ENCODE peak calls at places on chromosomes 13 and 19, in ten cellular contexts. One of them, this sample, is unnamed.

GRCh38 chr13:85666356-85666755 is 132.9 kb downstream of the SLITRK6 start:
- DNase-seq in AG04450: no peak
- DNase-seq in naive thymus-derived CD4-positive, alpha-beta T cell: no peak
- DNase-seq in left ventricle myocardium inferior: no peak
- DNase-seq in stimulated activated CD4-positive, alpha-beta T cell treated with anti-CD3 and anti-CD28 coated beads, Interleukin-1b, Interleukin-23, amount 100 ng/mL, for 4 hours: no peak
- DNase-seq in epithelial cell of esophagus: no peak
- DNase-seq in IMR-90: no peak
- DNase-seq in mammary epithelial cell: no peak
- DNase-seq in activated T-helper 1 cell treated with anti-CD3 and anti-CD28 coated beads, Interleukin-12 subunit alpha, Interleukin-12 subunit beta, Interleukin-2, Interleukin-4 antibody, amounts not matched to agents 30 ng/mL and 10 ng/mL and 1 ng/mL, durations not matched to agents 14 hours and 24 hours and 36 hours: no peak
- DNase-seq in NCI-H524: no peak
- DNase-seq in this sample: no peak

GRCh38 chr13:50580684-50581305 is 262.7 kb downstream of the DLEU7 start:
- DNase-seq in activated T-helper 1 cell treated with anti-CD3 and anti-CD28 coated beads, Interleukin-12 subunit alpha, Interleukin-12 subunit beta, Interleukin-2, Interleukin-4 antibody, amounts not matched to agents 30 ng/mL and 10 ng/mL and 1 ng/mL, durations not matched to agents 14 hours and 24 hours and 36 hours: no peak
- DNase-seq in NCI-H524: no peak
- DNase-seq in IMR-90: peak
- DNase-seq in stimulated activated CD4-positive, alpha-beta T cell treated with anti-CD3 and anti-CD28 coated beads, Interleukin-1b, Interleukin-23, amount 100 ng/mL, for 4 hours: no peak
- DNase-seq in left ventricle myocardium inferior: no peak
- DNase-seq in mammary epithelial cell: no peak
- DNase-seq in naive thymus-derived CD4-positive, alpha-beta T cell: no peak
- DNase-seq in AG04450: peak
- DNase-seq in epithelial cell of esophagus: peak
- DNase-seq in this sample: no peak

GRCh38 chr13:23381877-23382276 is 51.6 kb downstream of the SACS start:
- DNase-seq in IMR-90: no peak
- DNase-seq in activated T-helper 1 cell treated with anti-CD3 and anti-CD28 coated beads, Interleukin-12 subunit alpha, Interleukin-12 subunit beta, Interleukin-2, Interleukin-4 antibody, amounts not matched to agents 30 ng/mL and 10 ng/mL and 1 ng/mL, durations not matched to agents 14 hours and 24 hours and 36 hours: no peak
- DNase-seq in left ventricle myocardium inferior: no peak
- DNase-seq in NCI-H524: no peak
- DNase-seq in AG04450: no peak
- DNase-seq in mammary epithelial cell: no peak
- DNase-seq in naive thymus-derived CD4-positive, alpha-beta T cell: no peak
- DNase-seq in stimulated activated CD4-positive, alpha-beta T cell treated with anti-CD3 and anti-CD28 coated beads, Interleukin-1b, Interleukin-23, amount 100 ng/mL, for 4 hours: no peak
- DNase-seq in epithelial cell of esophagus: no peak
- DNase-seq in this sample: no peak

GRCh38 chr19:43078311-43078710 is 4.2 kb downstream of the PSG2 start:
- DNase-seq in left ventricle myocardium inferior: no peak
- DNase-seq in epithelial cell of esophagus: peak
- DNase-seq in naive thymus-derived CD4-positive, alpha-beta T cell: no peak
- DNase-seq in activated T-helper 1 cell treated with anti-CD3 and anti-CD28 coated beads, Interleukin-12 subunit alpha, Interleukin-12 subunit beta, Interleukin-2, Interleukin-4 antibody, amounts not matched to agents 30 ng/mL and 10 ng/mL and 1 ng/mL, durations not matched to agents 14 hours and 24 hours and 36 hours: no peak
- DNase-seq in stimulated activated CD4-positive, alpha-beta T cell treated with anti-CD3 and anti-CD28 coated beads, Interleukin-1b, Interleukin-23, amount 100 ng/mL, for 4 hours: no peak
- DNase-seq in NCI-H524: no peak
- DNase-seq in IMR-90: peak
- DNase-seq in mammary epithelial cell: peak
- DNase-seq in AG04450: peak
- DNase-seq in this sample: no peak

GRCh38 chr19:23882493-23882892 is 32.2 kb upstream of the ZNF726 start:
- DNase-seq in stimulated activated CD4-positive, alpha-beta T cell treated with anti-CD3 and anti-CD28 coated beads, Interleukin-1b, Interleukin-23, amount 100 ng/mL, for 4 hours: no peak
- DNase-seq in activated T-helper 1 cell treated with anti-CD3 and anti-CD28 coated beads, Interleukin-12 subunit alpha, Interleukin-12 subunit beta, Interleukin-2, Interleukin-4 antibody, amounts not matched to agents 30 ng/mL and 10 ng/mL and 1 ng/mL, durations not matched to agents 14 hours and 24 hours and 36 hours: no peak
- DNase-seq in mammary epithelial cell: no peak
- DNase-seq in epithelial cell of esophagus: no peak
- DNase-seq in IMR-90: no peak
- DNase-seq in naive thymus-derived CD4-positive, alpha-beta T cell: no peak
- DNase-seq in AG04450: no peak
- DNase-seq in left ventricle myocardium inferior: no peak
- DNase-seq in NCI-H524: no peak
- DNase-seq in this sample: no peak

GRCh38 chr19:41175825-41176734 is 16.9 kb upstream of the CYP2S1 start:
- DNase-seq in epithelial cell of esophagus: peak
- DNase-seq in left ventricle myocardium inferior: peak
- DNase-seq in IMR-90: peak
- DNase-seq in NCI-H524: no peak
- DNase-seq in naive thymus-derived CD4-positive, alpha-beta T cell: peak
- DNase-seq in mammary epithelial cell: peak
- DNase-seq in activated T-helper 1 cell treated with anti-CD3 and anti-CD28 coated beads, Interleukin-12 subunit alpha, Interleukin-12 subunit beta, Interleukin-2, Interleukin-4 antibody, amounts not matched to agents 30 ng/mL and 10 ng/mL and 1 ng/mL, durations not matched to agents 14 hours and 24 hours and 36 hours: peak
- DNase-seq in stimulated activated CD4-positive, alpha-beta T cell treated with anti-CD3 and anti-CD28 coated beads, Interleukin-1b, Interleukin-23, amount 100 ng/mL, for 4 hours: no peak
- DNase-seq in AG04450: peak
- DNase-seq in this sample: no peak

GRCh38 chr13:59363950-59364349 is 799.8 kb downstream of the DIAPH3 start:
- DNase-seq in naive thymus-derived CD4-positive, alpha-beta T cell: no peak
- DNase-seq in mammary epithelial cell: no peak
- DNase-seq in epithelial cell of esophagus: no peak
- DNase-seq in activated T-helper 1 cell treated with anti-CD3 and anti-CD28 coated beads, Interleukin-12 subunit alpha, Interleukin-12 subunit beta, Interleukin-2, Interleukin-4 antibody, amounts not matched to agents 30 ng/mL and 10 ng/mL and 1 ng/mL, durations not matched to agents 14 hours and 24 hours and 36 hours: no peak
- DNase-seq in AG04450: no peak
- DNase-seq in IMR-90: no peak
- DNase-seq in left ventricle myocardium inferior: no peak
- DNase-seq in stimulated activated CD4-positive, alpha-beta T cell treated with anti-CD3 and anti-CD28 coated beads, Interleukin-1b, Interleukin-23, amount 100 ng/mL, for 4 hours: no peak
- DNase-seq in NCI-H524: no peak
- DNase-seq in this sample: no peak

GRCh38 chr19:38274734-38275133 is 10.4 kb downstream of the SPINT2 start:
- DNase-seq in epithelial cell of esophagus: no peak
- DNase-seq in stimulated activated CD4-positive, alpha-beta T cell treated with anti-CD3 and anti-CD28 coated beads, Interleukin-1b, Interleukin-23, amount 100 ng/mL, for 4 hours: no peak
- DNase-seq in AG04450: no peak
- DNase-seq in left ventricle myocardium inferior: peak
- DNase-seq in NCI-H524: no peak
- DNase-seq in activated T-helper 1 cell treated with anti-CD3 and anti-CD28 coated beads, Interleukin-12 subunit alpha, Interleukin-12 subunit beta, Interleukin-2, Interleukin-4 antibody, amounts not matched to agents 30 ng/mL and 10 ng/mL and 1 ng/mL, durations not matched to agents 14 hours and 24 hours and 36 hours: no peak
- DNase-seq in IMR-90: no peak
- DNase-seq in naive thymus-derived CD4-positive, alpha-beta T cell: no peak
- DNase-seq in mammary epithelial cell: no peak
- DNase-seq in this sample: no peak

GRCh38 chr19:13149628-13150186 is 468 bp downstream of the STX10 start:
- DNase-seq in naive thymus-derived CD4-positive, alpha-beta T cell: no peak
- DNase-seq in left ventricle myocardium inferior: peak
- DNase-seq in stimulated activated CD4-positive, alpha-beta T cell treated with anti-CD3 and anti-CD28 coated beads, Interleukin-1b, Interleukin-23, amount 100 ng/mL, for 4 hours: no peak
- DNase-seq in epithelial cell of esophagus: peak
- DNase-seq in NCI-H524: no peak
- DNase-seq in AG04450: no peak
- DNase-seq in activated T-helper 1 cell treated with anti-CD3 and anti-CD28 coated beads, Interleukin-12 subunit alpha, Interleukin-12 subunit beta, Interleukin-2, Interleukin-4 antibody, amounts not matched to agents 30 ng/mL and 10 ng/mL and 1 ng/mL, durations not matched to agents 14 hours and 24 hours and 36 hours: peak
- DNase-seq in IMR-90: no peak
- DNase-seq in mammary epithelial cell: peak
- DNase-seq in this sample: no peak

GRCh38 chr13:51727634-51728274 is 76.2 kb downstream of the DHRS12 start:
- DNase-seq in stimulated activated CD4-positive, alpha-beta T cell treated with anti-CD3 and anti-CD28 coated beads, Interleukin-1b, Interleukin-23, amount 100 ng/mL, for 4 hours: no peak
- DNase-seq in NCI-H524: no peak
- DNase-seq in activated T-helper 1 cell treated with anti-CD3 and anti-CD28 coated beads, Interleukin-12 subunit alpha, Interleukin-12 subunit beta, Interleukin-2, Interleukin-4 antibody, amounts not matched to agents 30 ng/mL and 10 ng/mL and 1 ng/mL, durations not matched to agents 14 hours and 24 hours and 36 hours: no peak
- DNase-seq in left ventricle myocardium inferior: no peak
- DNase-seq in naive thymus-derived CD4-positive, alpha-beta T cell: no peak
- DNase-seq in mammary epithelial cell: no peak
- DNase-seq in IMR-90: no peak
- DNase-seq in epithelial cell of esophagus: no peak
- DNase-seq in AG04450: no peak
- DNase-seq in this sample: no peak

GRCh38 chr19:611506-611869 is 21.8 kb downstream of the HCN2 start:
- DNase-seq in epithelial cell of esophagus: peak
- DNase-seq in left ventricle myocardium inferior: no peak
- DNase-seq in IMR-90: peak
- DNase-seq in naive thymus-derived CD4-positive, alpha-beta T cell: no peak
- DNase-seq in stimulated activated CD4-positive, alpha-beta T cell treated with anti-CD3 and anti-CD28 coated beads, Interleukin-1b, Interleukin-23, amount 100 ng/mL, for 4 hours: peak
- DNase-seq in NCI-H524: no peak
- DNase-seq in mammary epithelial cell: peak
- DNase-seq in AG04450: peak
- DNase-seq in activated T-helper 1 cell treated with anti-CD3 and anti-CD28 coated beads, Interleukin-12 subunit alpha, Interleukin-12 subunit beta, Interleukin-2, Interleukin-4 antibody, amounts not matched to agents 30 ng/mL and 10 ng/mL and 1 ng/mL, durations not matched to agents 14 hours and 24 hours and 36 hours: no peak
- DNase-seq in this sample: no peak

GRCh38 chr13:113015826-113016525 is 47.0 kb downstream of the MCF2L start:
- DNase-seq in stimulated activated CD4-positive, alpha-beta T cell treated with anti-CD3 and anti-CD28 coated beads, Interleukin-1b, Interleukin-23, amount 100 ng/mL, for 4 hours: no peak
- DNase-seq in epithelial cell of esophagus: no peak
- DNase-seq in left ventricle myocardium inferior: no peak
- DNase-seq in NCI-H524: no peak
- DNase-seq in naive thymus-derived CD4-positive, alpha-beta T cell: no peak
- DNase-seq in IMR-90: no peak
- DNase-seq in AG04450: no peak
- DNase-seq in activated T-helper 1 cell treated with anti-CD3 and anti-CD28 coated beads, Interleukin-12 subunit alpha, Interleukin-12 subunit beta, Interleukin-2, Interleukin-4 antibody, amounts not matched to agents 30 ng/mL and 10 ng/mL and 1 ng/mL, durations not matched to agents 14 hours and 24 hours and 36 hours: no peak
- DNase-seq in mammary epithelial cell: no peak
- DNase-seq in this sample: no peak

GRCh38 chr19:54416695-54417491 is 1.6 kb downstream of the TTYH1 start:
- DNase-seq in NCI-H524: no peak
- DNase-seq in stimulated activated CD4-positive, alpha-beta T cell treated with anti-CD3 and anti-CD28 coated beads, Interleukin-1b, Interleukin-23, amount 100 ng/mL, for 4 hours: no peak
- DNase-seq in epithelial cell of esophagus: no peak
- DNase-seq in AG04450: no peak
- DNase-seq in mammary epithelial cell: no peak
- DNase-seq in IMR-90: no peak
- DNase-seq in left ventricle myocardium inferior: no peak
- DNase-seq in activated T-helper 1 cell treated with anti-CD3 and anti-CD28 coated beads, Interleukin-12 subunit alpha, Interleukin-12 subunit beta, Interleukin-2, Interleukin-4 antibody, amounts not matched to agents 30 ng/mL and 10 ng/mL and 1 ng/mL, durations not matched to agents 14 hours and 24 hours and 36 hours: no peak
- DNase-seq in naive thymus-derived CD4-positive, alpha-beta T cell: no peak
- DNase-seq in this sample: no peak

GRCh38 chr13:110001622-110002275 is 215.4 kb upstream of the IRS2 start:
- DNase-seq in activated T-helper 1 cell treated with anti-CD3 and anti-CD28 coated beads, Interleukin-12 subunit alpha, Interleukin-12 subunit beta, Interleukin-2, Interleukin-4 antibody, amounts not matched to agents 30 ng/mL and 10 ng/mL and 1 ng/mL, durations not matched to agents 14 hours and 24 hours and 36 hours: no peak
- DNase-seq in AG04450: peak
- DNase-seq in epithelial cell of esophagus: peak
- DNase-seq in NCI-H524: no peak
- DNase-seq in IMR-90: peak
- DNase-seq in mammary epithelial cell: peak
- DNase-seq in naive thymus-derived CD4-positive, alpha-beta T cell: no peak
- DNase-seq in left ventricle myocardium inferior: no peak
- DNase-seq in stimulated activated CD4-positive, alpha-beta T cell treated with anti-CD3 and anti-CD28 coated beads, Interleukin-1b, Interleukin-23, amount 100 ng/mL, for 4 hours: no peak
- DNase-seq in this sample: no peak

GRCh38 chr19:19103167-19103566 is 35.1 kb downstream of the TMEM161A start:
- DNase-seq in IMR-90: no peak
- DNase-seq in stimulated activated CD4-positive, alpha-beta T cell treated with anti-CD3 and anti-CD28 coated beads, Interleukin-1b, Interleukin-23, amount 100 ng/mL, for 4 hours: no peak
- DNase-seq in naive thymus-derived CD4-positive, alpha-beta T cell: no peak
- DNase-seq in NCI-H524: no peak
- DNase-seq in left ventricle myocardium inferior: no peak
- DNase-seq in mammary epithelial cell: no peak
- DNase-seq in epithelial cell of esophagus: peak
- DNase-seq in AG04450: no peak
- DNase-seq in activated T-helper 1 cell treated with anti-CD3 and anti-CD28 coated beads, Interleukin-12 subunit alpha, Interleukin-12 subunit beta, Interleukin-2, Interleukin-4 antibody, amounts not matched to agents 30 ng/mL and 10 ng/mL and 1 ng/mL, durations not matched to agents 14 hours and 24 hours and 36 hours: no peak
- DNase-seq in this sample: no peak

GRCh38 chr13:76764429-76764828 is 121.8 kb downstream of the KCTD12 start:
- DNase-seq in epithelial cell of esophagus: peak
- DNase-seq in NCI-H524: no peak
- DNase-seq in stimulated activated CD4-positive, alpha-beta T cell treated with anti-CD3 and anti-CD28 coated beads, Interleukin-1b, Interleukin-23, amount 100 ng/mL, for 4 hours: no peak
- DNase-seq in mammary epithelial cell: no peak
- DNase-seq in IMR-90: peak
- DNase-seq in activated T-helper 1 cell treated with anti-CD3 and anti-CD28 coated beads, Interleukin-12 subunit alpha, Interleukin-12 subunit beta, Interleukin-2, Interleukin-4 antibody, amounts not matched to agents 30 ng/mL and 10 ng/mL and 1 ng/mL, durations not matched to agents 14 hours and 24 hours and 36 hours: no peak
- DNase-seq in naive thymus-derived CD4-positive, alpha-beta T cell: no peak
- DNase-seq in left ventricle myocardium inferior: peak
- DNase-seq in AG04450: no peak
- DNase-seq in this sample: no peak

GRCh38 chr13:27171830-27172494 is 351 bp upstream of the USP12 start:
- DNase-seq in IMR-90: peak
- DNase-seq in NCI-H524: peak
- DNase-seq in mammary epithelial cell: peak
- DNase-seq in epithelial cell of esophagus: peak
- DNase-seq in AG04450: peak
- DNase-seq in activated T-helper 1 cell treated with anti-CD3 and anti-CD28 coated beads, Interleukin-12 subunit alpha, Interleukin-12 subunit beta, Interleukin-2, Interleukin-4 antibody, amounts not matched to agents 30 ng/mL and 10 ng/mL and 1 ng/mL, durations not matched to agents 14 hours and 24 hours and 36 hours: peak
- DNase-seq in stimulated activated CD4-positive, alpha-beta T cell treated with anti-CD3 and anti-CD28 coated beads, Interleukin-1b, Interleukin-23, amount 100 ng/mL, for 4 hours: peak
- DNase-seq in left ventricle myocardium inferior: peak
- DNase-seq in naive thymus-derived CD4-positive, alpha-beta T cell: peak
- DNase-seq in this sample: no peak

GRCh38 chr13:52838433-52839107 is 9.9 kb downstream of the PCDH8 start:
- DNase-seq in epithelial cell of esophagus: no peak
- DNase-seq in activated T-helper 1 cell treated with anti-CD3 and anti-CD28 coated beads, Interleukin-12 subunit alpha, Interleukin-12 subunit beta, Interleukin-2, Interleukin-4 antibody, amounts not matched to agents 30 ng/mL and 10 ng/mL and 1 ng/mL, durations not matched to agents 14 hours and 24 hours and 36 hours: no peak
- DNase-seq in stimulated activated CD4-positive, alpha-beta T cell treated with anti-CD3 and anti-CD28 coated beads, Interleukin-1b, Interleukin-23, amount 100 ng/mL, for 4 hours: no peak
- DNase-seq in AG04450: no peak
- DNase-seq in mammary epithelial cell: no peak
- DNase-seq in IMR-90: no peak
- DNase-seq in naive thymus-derived CD4-positive, alpha-beta T cell: no peak
- DNase-seq in NCI-H524: no peak
- DNase-seq in left ventricle myocardium inferior: no peak
- DNase-seq in this sample: no peak

GRCh38 chr19:56660381-56661105 is 11.0 kb downstream of the ZNF835 start:
- DNase-seq in activated T-helper 1 cell treated with anti-CD3 and anti-CD28 coated beads, Interleukin-12 subunit alpha, Interleukin-12 subunit beta, Interleukin-2, Interleukin-4 antibody, amounts not matched to agents 30 ng/mL and 10 ng/mL and 1 ng/mL, durations not matched to agents 14 hours and 24 hours and 36 hours: no peak
- DNase-seq in epithelial cell of esophagus: no peak
- DNase-seq in AG04450: no peak
- DNase-seq in stimulated activated CD4-positive, alpha-beta T cell treated with anti-CD3 and anti-CD28 coated beads, Interleukin-1b, Interleukin-23, amount 100 ng/mL, for 4 hours: no peak
- DNase-seq in NCI-H524: no peak
- DNase-seq in mammary epithelial cell: no peak
- DNase-seq in left ventricle myocardium inferior: peak
- DNase-seq in naive thymus-derived CD4-positive, alpha-beta T cell: no peak
- DNase-seq in IMR-90: no peak
- DNase-seq in this sample: no peak

GRCh38 chr13:66914155-66914554 is 316.0 kb downstream of the PCDH9 start:
- DNase-seq in AG04450: no peak
- DNase-seq in activated T-helper 1 cell treated with anti-CD3 and anti-CD28 coated beads, Interleukin-12 subunit alpha, Interleukin-12 subunit beta, Interleukin-2, Interleukin-4 antibody, amounts not matched to agents 30 ng/mL and 10 ng/mL and 1 ng/mL, durations not matched to agents 14 hours and 24 hours and 36 hours: no peak
- DNase-seq in IMR-90: peak
- DNase-seq in left ventricle myocardium inferior: no peak
- DNase-seq in stimulated activated CD4-positive, alpha-beta T cell treated with anti-CD3 and anti-CD28 coated beads, Interleukin-1b, Interleukin-23, amount 100 ng/mL, for 4 hours: no peak
- DNase-seq in mammary epithelial cell: no peak
- DNase-seq in epithelial cell of esophagus: no peak
- DNase-seq in NCI-H524: no peak
- DNase-seq in naive thymus-derived CD4-positive, alpha-beta T cell: no peak
- DNase-seq in this sample: no peak

GRCh38 chr19:10870955-10871603 is at the start of gene CARM1:
- DNase-seq in left ventricle myocardium inferior: peak
- DNase-seq in AG04450: peak
- DNase-seq in naive thymus-derived CD4-positive, alpha-beta T cell: peak
- DNase-seq in epithelial cell of esophagus: peak
- DNase-seq in activated T-helper 1 cell treated with anti-CD3 and anti-CD28 coated beads, Interleukin-12 subunit alpha, Interleukin-12 subunit beta, Interleukin-2, Interleukin-4 antibody, amounts not matched to agents 30 ng/mL and 10 ng/mL and 1 ng/mL, durations not matched to agents 14 hours and 24 hours and 36 hours: peak
- DNase-seq in stimulated activated CD4-positive, alpha-beta T cell treated with anti-CD3 and anti-CD28 coated beads, Interleukin-1b, Interleukin-23, amount 100 ng/mL, for 4 hours: peak
- DNase-seq in IMR-90: peak
- DNase-seq in mammary epithelial cell: peak
- DNase-seq in NCI-H524: peak
- DNase-seq in this sample: peak

GRCh38 chr19:35470128-35470527 is 20.1 kb downstream of the KRTDAP start:
- DNase-seq in left ventricle myocardium inferior: no peak
- DNase-seq in IMR-90: no peak
- DNase-seq in activated T-helper 1 cell treated with anti-CD3 and anti-CD28 coated beads, Interleukin-12 subunit alpha, Interleukin-12 subunit beta, Interleukin-2, Interleukin-4 antibody, amounts not matched to agents 30 ng/mL and 10 ng/mL and 1 ng/mL, durations not matched to agents 14 hours and 24 hours and 36 hours: no peak
- DNase-seq in NCI-H524: no peak
- DNase-seq in stimulated activated CD4-positive, alpha-beta T cell treated with anti-CD3 and anti-CD28 coated beads, Interleukin-1b, Interleukin-23, amount 100 ng/mL, for 4 hours: no peak
- DNase-seq in naive thymus-derived CD4-positive, alpha-beta T cell: no peak
- DNase-seq in AG04450: no peak
- DNase-seq in mammary epithelial cell: no peak
- DNase-seq in epithelial cell of esophagus: no peak
- DNase-seq in this sample: no peak

GRCh38 chr13:88623150-88623549 is 952.0 kb downstream of the SLITRK5 start:
- DNase-seq in left ventricle myocardium inferior: no peak
- DNase-seq in naive thymus-derived CD4-positive, alpha-beta T cell: no peak
- DNase-seq in mammary epithelial cell: no peak
- DNase-seq in NCI-H524: no peak
- DNase-seq in IMR-90: no peak
- DNase-seq in stimulated activated CD4-positive, alpha-beta T cell treated with anti-CD3 and anti-CD28 coated beads, Interleukin-1b, Interleukin-23, amount 100 ng/mL, for 4 hours: no peak
- DNase-seq in epithelial cell of esophagus: peak
- DNase-seq in activated T-helper 1 cell treated with anti-CD3 and anti-CD28 coated beads, Interleukin-12 subunit alpha, Interleukin-12 subunit beta, Interleukin-2, Interleukin-4 antibody, amounts not matched to agents 30 ng/mL and 10 ng/mL and 1 ng/mL, durations not matched to agents 14 hours and 24 hours and 36 hours: no peak
- DNase-seq in AG04450: no peak
- DNase-seq in this sample: no peak

GRCh38 chr13:112768795-112769411 is 79.1 kb downstream of the ATP11A start:
- DNase-seq in NCI-H524: no peak
- DNase-seq in stimulated activated CD4-positive, alpha-beta T cell treated with anti-CD3 and anti-CD28 coated beads, Interleukin-1b, Interleukin-23, amount 100 ng/mL, for 4 hours: no peak
- DNase-seq in left ventricle myocardium inferior: peak
- DNase-seq in mammary epithelial cell: no peak
- DNase-seq in activated T-helper 1 cell treated with anti-CD3 and anti-CD28 coated beads, Interleukin-12 subunit alpha, Interleukin-12 subunit beta, Interleukin-2, Interleukin-4 antibody, amounts not matched to agents 30 ng/mL and 10 ng/mL and 1 ng/mL, durations not matched to agents 14 hours and 24 hours and 36 hours: no peak
- DNase-seq in epithelial cell of esophagus: no peak
- DNase-seq in naive thymus-derived CD4-positive, alpha-beta T cell: no peak
- DNase-seq in AG04450: no peak
- DNase-seq in IMR-90: no peak
- DNase-seq in this sample: no peak

GRCh38 chr13:73242515-73243015 is 183.8 kb downstream of the KLF5 start:
- DNase-seq in epithelial cell of esophagus: no peak
- DNase-seq in stimulated activated CD4-positive, alpha-beta T cell treated with anti-CD3 and anti-CD28 coated beads, Interleukin-1b, Interleukin-23, amount 100 ng/mL, for 4 hours: no peak
- DNase-seq in left ventricle myocardium inferior: no peak
- DNase-seq in NCI-H524: no peak
- DNase-seq in IMR-90: no peak
- DNase-seq in activated T-helper 1 cell treated with anti-CD3 and anti-CD28 coated beads, Interleukin-12 subunit alpha, Interleukin-12 subunit beta, Interleukin-2, Interleukin-4 antibody, amounts not matched to agents 30 ng/mL and 10 ng/mL and 1 ng/mL, durations not matched to agents 14 hours and 24 hours and 36 hours: no peak
- DNase-seq in AG04450: no peak
- DNase-seq in naive thymus-derived CD4-positive, alpha-beta T cell: no peak
- DNase-seq in mammary epithelial cell: no peak
- DNase-seq in this sample: no peak

This sample was measured in DMS 273 treated with DMSO at 0.1 percent for 48 hours.